ENCODE peak calls at places on chromosomes 13 and 19, in nine cellular contexts. One of them, this sample, is unnamed.
A peak's percentile ranks its signal among the peaks of the same experiment; 100 is the strongest.

GRCh38 chr13:112769615-112770014 is 79.8 kb downstream of the ATP11A start:
- DNase-seq in colonic mucosa: no peak
- DNase-seq in spleen: no peak
- DNase-seq in coronary artery: no peak
- DNase-seq in breast epithelium: no peak
- DNase-seq in thyroid gland: peak; percentile 25
- DNase-seq in heart left ventricle: no peak
- DNase-seq in HepG2: no peak
- DNase-seq in transverse colon: no peak
- DNase-seq in this sample: no peak

GRCh38 chr19:49851456-49852259 is 699 bp downstream of the PTOV1 start:
- DNase-seq in colonic mucosa: peak; percentile 52
- DNase-seq in spleen: peak; percentile 89
- DNase-seq in coronary artery: no peak
- DNase-seq in breast epithelium: no peak
- DNase-seq in thyroid gland: peak; percentile 41
- DNase-seq in heart left ventricle: no peak
- DNase-seq in HepG2: no peak
- DNase-seq in transverse colon: no peak
- DNase-seq in this sample: no peak

GRCh38 chr13:110907951-110908898 is 6.6 kb downstream of the ANKRD10 start:
- DNase-seq in colonic mucosa: peak; percentile 81
- DNase-seq in spleen: no peak
- DNase-seq in coronary artery: no peak
- DNase-seq in breast epithelium: peak; percentile 91
- DNase-seq in thyroid gland: peak; percentile 56
- DNase-seq in heart left ventricle: no peak
- DNase-seq in HepG2: peak; percentile 94
- DNase-seq in transverse colon: peak; percentile 78
- DNase-seq in this sample: no peak

GRCh38 chr13:97285221-97285955 is 63.3 kb downstream of the MBNL2 start:
- DNase-seq in colonic mucosa: no peak
- DNase-seq in spleen: no peak
- DNase-seq in coronary artery: no peak
- DNase-seq in breast epithelium: no peak
- DNase-seq in thyroid gland: no peak
- DNase-seq in heart left ventricle: no peak
- DNase-seq in HepG2: no peak
- DNase-seq in transverse colon: no peak
- DNase-seq in this sample: no peak

GRCh38 chr13:79631260-79631659 is 150.3 kb downstream of the NDFIP2 start:
- DNase-seq in colonic mucosa: no peak
- DNase-seq in spleen: no peak
- DNase-seq in coronary artery: no peak
- DNase-seq in breast epithelium: peak; percentile 65
- DNase-seq in thyroid gland: peak; percentile 8
- DNase-seq in heart left ventricle: no peak
- DNase-seq in HepG2: no peak
- DNase-seq in transverse colon: no peak
- DNase-seq in this sample: no peak

GRCh38 chr13:102260256-102260655 is 141.6 kb downstream of the FGF14 start:
- DNase-seq in colonic mucosa: no peak
- DNase-seq in spleen: no peak
- DNase-seq in coronary artery: no peak
- DNase-seq in breast epithelium: no peak
- DNase-seq in thyroid gland: no peak
- DNase-seq in heart left ventricle: no peak
- DNase-seq in HepG2: no peak
- DNase-seq in transverse colon: no peak
- DNase-seq in this sample: no peak

GRCh38 chr19:55446060-55446459 is 3.0 kb upstream of the SHISA7 start:
- DNase-seq in colonic mucosa: no peak
- DNase-seq in spleen: no peak
- DNase-seq in coronary artery: no peak
- DNase-seq in breast epithelium: no peak
- DNase-seq in thyroid gland: no peak
- DNase-seq in heart left ventricle: no peak
- DNase-seq in HepG2: peak; percentile 49
- DNase-seq in transverse colon: no peak
- DNase-seq in this sample: no peak

GRCh38 chr13:23579072-23579885 is 9.1 kb downstream of the TNFRSF19 start:
- DNase-seq in colonic mucosa: peak; percentile 95
- DNase-seq in spleen: peak; percentile 99
- DNase-seq in coronary artery: peak; percentile 91
- DNase-seq in breast epithelium: peak; percentile 85
- DNase-seq in thyroid gland: peak; percentile 92
- DNase-seq in heart left ventricle: peak; percentile 95
- DNase-seq in HepG2: peak; percentile 79
- DNase-seq in transverse colon: peak; percentile 92
- DNase-seq in this sample: peak; percentile 62

GRCh38 chr19:43763473-43763939 is 8.7 kb upstream of the SMG9 start:
- DNase-seq in colonic mucosa: no peak
- DNase-seq in spleen: no peak
- DNase-seq in coronary artery: no peak
- DNase-seq in breast epithelium: no peak
- DNase-seq in thyroid gland: no peak
- DNase-seq in heart left ventricle: no peak
- DNase-seq in HepG2: no peak
- DNase-seq in transverse colon: no peak
- DNase-seq in this sample: no peak

GRCh38 chr13:49098771-49099512 is 121.2 kb upstream of the MLNR start:
- DNase-seq in colonic mucosa: no peak
- DNase-seq in spleen: no peak
- DNase-seq in coronary artery: no peak
- DNase-seq in breast epithelium: no peak
- DNase-seq in thyroid gland: no peak
- DNase-seq in heart left ventricle: no peak
- DNase-seq in HepG2: no peak
- DNase-seq in transverse colon: no peak
- DNase-seq in this sample: no peak

GRCh38 chr13:102903659-102904407 is 58.0 kb downstream of the ERCC5 start:
- DNase-seq in colonic mucosa: no peak
- DNase-seq in spleen: no peak
- DNase-seq in coronary artery: no peak
- DNase-seq in breast epithelium: no peak
- DNase-seq in thyroid gland: peak; percentile 36
- DNase-seq in heart left ventricle: no peak
- DNase-seq in HepG2: no peak
- DNase-seq in transverse colon: no peak
- DNase-seq in this sample: no peak

GRCh38 chr19:49767380-49767779 is 579 bp downstream of the AP2A1 start:
- DNase-seq in colonic mucosa: no peak
- DNase-seq in spleen: no peak
- DNase-seq in coronary artery: no peak
- DNase-seq in breast epithelium: no peak
- DNase-seq in thyroid gland: no peak
- DNase-seq in heart left ventricle: no peak
- DNase-seq in HepG2: no peak
- DNase-seq in transverse colon: no peak
- DNase-seq in this sample: no peak

GRCh38 chr13:74158028-74158427 is 23.8 kb upstream of the KLF12 start:
- DNase-seq in colonic mucosa: no peak
- DNase-seq in spleen: no peak
- DNase-seq in coronary artery: no peak
- DNase-seq in breast epithelium: no peak
- DNase-seq in thyroid gland: no peak
- DNase-seq in heart left ventricle: no peak
- DNase-seq in HepG2: no peak
- DNase-seq in transverse colon: no peak
- DNase-seq in this sample: no peak

GRCh38 chr13:49400755-49401659 is 42.9 kb downstream of the CAB39L start:
- DNase-seq in colonic mucosa: peak; percentile 44
- DNase-seq in spleen: no peak
- DNase-seq in coronary artery: no peak
- DNase-seq in breast epithelium: peak; percentile 47
- DNase-seq in thyroid gland: peak; percentile 32
- DNase-seq in heart left ventricle: no peak
- DNase-seq in HepG2: no peak
- DNase-seq in transverse colon: peak; percentile 22
- DNase-seq in this sample: no peak

GRCh38 chr19:7505682-7506384 is 10.1 kb upstream of the ZNF358 start:
- DNase-seq in colonic mucosa: no peak
- DNase-seq in spleen: no peak
- DNase-seq in coronary artery: no peak
- DNase-seq in breast epithelium: no peak
- DNase-seq in thyroid gland: no peak
- DNase-seq in heart left ventricle: no peak
- DNase-seq in HepG2: no peak
- DNase-seq in transverse colon: peak; percentile 74
- DNase-seq in this sample: no peak

GRCh38 chr13:33744589-33745369 is 73.2 kb upstream of the RFC3 start:
- DNase-seq in colonic mucosa: no peak
- DNase-seq in spleen: no peak
- DNase-seq in coronary artery: no peak
- DNase-seq in breast epithelium: peak; percentile 39
- DNase-seq in thyroid gland: peak; percentile 43
- DNase-seq in heart left ventricle: no peak
- DNase-seq in HepG2: no peak
- DNase-seq in transverse colon: no peak
- DNase-seq in this sample: no peak

GRCh38 chr13:51223284-51224270 is 1.4 kb downstream of the FAM124A start:
- DNase-seq in colonic mucosa: no peak
- DNase-seq in spleen: no peak
- DNase-seq in coronary artery: no peak
- DNase-seq in breast epithelium: no peak
- DNase-seq in thyroid gland: no peak
- DNase-seq in heart left ventricle: no peak
- DNase-seq in HepG2: no peak
- DNase-seq in transverse colon: no peak
- DNase-seq in this sample: no peak
- H3K4me3 ChIP-seq in colonic mucosa: no peak overlapping the region
- H3K4me3 ChIP-seq in spleen: peak overlapping the region; percentile 68
- H3K4me3 ChIP-seq in coronary artery: peak overlapping the region; percentile 96
- H3K4me3 ChIP-seq in breast epithelium: peak overlapping the region; percentile 74
- H3K4me3 ChIP-seq in thyroid gland: peak overlapping the region; percentile 82
- H3K4me3 ChIP-seq in heart left ventricle: peak overlapping the region; percentile 87
- H3K4me3 ChIP-seq in HepG2: no peak overlapping the region
- H3K4me3 ChIP-seq in transverse colon: no peak overlapping the region
- H3K4me3 ChIP-seq in this sample: no peak overlapping the region

GRCh38 chr19:18940791-18941627 is at the start of gene HOMER3:
- DNase-seq in colonic mucosa: peak; percentile 84
- DNase-seq in spleen: peak; percentile 95
- DNase-seq in coronary artery: peak; percentile 82
- DNase-seq in breast epithelium: peak; percentile 55
- DNase-seq in thyroid gland: peak; percentile 85
- DNase-seq in heart left ventricle: peak; percentile 86
- DNase-seq in HepG2: no peak
- DNase-seq in transverse colon: peak; percentile 85
- DNase-seq in this sample: peak; percentile 20

GRCh38 chr19:18942692-18943091 is 1.7 kb upstream of the HOMER3 start:
- DNase-seq in colonic mucosa: no peak
- DNase-seq in spleen: no peak
- DNase-seq in coronary artery: no peak
- DNase-seq in breast epithelium: no peak
- DNase-seq in thyroid gland: no peak
- DNase-seq in heart left ventricle: no peak
- DNase-seq in HepG2: no peak
- DNase-seq in transverse colon: no peak
- DNase-seq in this sample: no peak

GRCh38 chr19:18941628-18942354 is 774 bp upstream of the HOMER3 start:
- DNase-seq in colonic mucosa: no peak
- DNase-seq in spleen: no peak
- DNase-seq in coronary artery: no peak
- DNase-seq in breast epithelium: no peak
- DNase-seq in thyroid gland: peak; percentile 24
- DNase-seq in heart left ventricle: no peak
- DNase-seq in HepG2: peak; percentile 27
- DNase-seq in transverse colon: no peak
- DNase-seq in this sample: no peak

GRCh38 chr19:18939163-18939562 is 1.9 kb downstream of the HOMER3 start:
- DNase-seq in colonic mucosa: no peak
- DNase-seq in spleen: no peak
- DNase-seq in coronary artery: no peak
- DNase-seq in breast epithelium: no peak
- DNase-seq in thyroid gland: no peak
- DNase-seq in heart left ventricle: no peak
- DNase-seq in HepG2: no peak
- DNase-seq in transverse colon: no peak
- DNase-seq in this sample: no peak

GRCh38 chr19:18939922-18940775 is 868 bp downstream of the HOMER3 start:
- DNase-seq in colonic mucosa: peak; percentile 36
- DNase-seq in spleen: peak; percentile 83
- DNase-seq in coronary artery: no peak
- DNase-seq in breast epithelium: no peak
- DNase-seq in thyroid gland: peak; percentile 77
- DNase-seq in heart left ventricle: peak; percentile 56
- DNase-seq in HepG2: no peak
- DNase-seq in transverse colon: peak; percentile 60
- DNase-seq in this sample: no peak
- H3K4me3 ChIP-seq in colonic mucosa: peak overlapping the region; percentile 44
- H3K4me3 ChIP-seq in spleen: peak overlapping the region; percentile 54
- H3K4me3 ChIP-seq in coronary artery: peak overlapping the region; percentile 80
- H3K4me3 ChIP-seq in breast epithelium: peak overlapping the region; percentile 97
- H3K4me3 ChIP-seq in thyroid gland: peak overlapping the region; percentile 35
- H3K4me3 ChIP-seq in heart left ventricle: peak overlapping the region; percentile 77
- H3K4me3 ChIP-seq in HepG2: peak overlapping the region; percentile 60
- H3K4me3 ChIP-seq in transverse colon: peak overlapping the region; percentile 79
- H3K4me3 ChIP-seq in this sample: peak overlapping the region; percentile 60

DNA sequence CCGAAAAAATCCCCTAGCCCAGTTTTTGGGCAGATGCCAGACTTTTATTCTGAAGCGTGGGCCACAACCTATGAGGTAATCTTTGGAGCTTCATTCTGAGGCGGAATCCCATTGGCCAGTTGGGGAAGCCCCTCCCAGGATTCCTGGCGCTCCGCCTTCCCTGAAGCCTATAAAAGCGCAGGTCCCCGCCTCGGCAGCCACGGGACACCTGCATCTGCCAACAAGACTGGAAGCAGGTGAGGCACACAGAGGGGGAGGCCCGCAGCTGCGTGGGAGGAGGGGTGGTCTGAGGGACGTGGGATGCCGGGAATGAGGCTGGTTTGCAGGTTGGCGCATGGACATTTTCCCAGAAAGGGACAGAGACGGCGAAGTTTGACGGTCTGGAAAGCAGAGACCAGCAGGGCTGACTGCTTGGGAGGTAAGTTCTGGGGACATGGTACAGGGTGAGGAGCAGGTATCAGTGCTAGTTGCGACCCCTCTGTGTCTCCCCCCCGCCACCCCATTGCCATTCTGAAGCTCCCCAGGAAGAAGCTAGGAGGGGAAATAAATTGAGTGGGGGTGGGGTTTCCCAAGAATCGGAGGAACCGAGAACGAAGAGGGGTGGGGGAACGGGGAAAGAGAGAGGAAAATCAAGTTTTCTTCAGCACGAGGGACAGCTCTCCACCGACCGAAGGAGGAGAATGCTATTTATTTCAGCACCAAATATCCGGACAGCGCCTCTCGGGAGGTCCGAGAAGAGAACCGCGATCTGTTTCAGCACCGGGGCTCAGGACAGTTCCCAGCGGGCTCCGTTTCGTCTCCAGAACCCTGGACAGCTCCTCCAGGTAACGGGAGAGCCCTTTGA is 22.4 kb upstream of the FEM1A start:
- DNase-seq in colonic mucosa: peak; percentile 86
- DNase-seq in spleen: peak; percentile 81
- DNase-seq in coronary artery: no peak
- DNase-seq in breast epithelium: peak; percentile 57
- DNase-seq in thyroid gland: peak; percentile 88
- DNase-seq in heart left ventricle: peak; percentile 85
- DNase-seq in HepG2: peak; percentile 85
- DNase-seq in transverse colon: peak; percentile 83
- DNase-seq in this sample: peak; percentile 90
- H3K4me3 ChIP-seq in colonic mucosa: no peak overlapping the region
- H3K4me3 ChIP-seq in spleen: no peak overlapping the region
- H3K4me3 ChIP-seq in coronary artery: no peak overlapping the region
- H3K4me3 ChIP-seq in breast epithelium: no peak overlapping the region
- H3K4me3 ChIP-seq in thyroid gland: no peak overlapping the region
- H3K4me3 ChIP-seq in heart left ventricle: no peak overlapping the region
- H3K4me3 ChIP-seq in HepG2: no peak overlapping the region
- H3K4me3 ChIP-seq in transverse colon: no peak overlapping the region
- H3K4me3 ChIP-seq in this sample: no peak overlapping the region

GRCh38 chr19:40396886-40397567 is 7.0 kb upstream of the HIPK4 start:
- DNase-seq in colonic mucosa: no peak
- DNase-seq in spleen: no peak
- DNase-seq in coronary artery: no peak
- DNase-seq in breast epithelium: no peak
- DNase-seq in thyroid gland: no peak
- DNase-seq in heart left ventricle: no peak
- DNase-seq in HepG2: no peak
- DNase-seq in transverse colon: no peak
- DNase-seq in this sample: no peak
- H3K4me3 ChIP-seq in colonic mucosa: no peak overlapping the region
- H3K4me3 ChIP-seq in spleen: no peak overlapping the region
- H3K4me3 ChIP-seq in coronary artery: no peak overlapping the region
- H3K4me3 ChIP-seq in breast epithelium: no peak overlapping the region
- H3K4me3 ChIP-seq in thyroid gland: no peak overlapping the region
- H3K4me3 ChIP-seq in heart left ventricle: no peak overlapping the region
- H3K4me3 ChIP-seq in HepG2: no peak overlapping the region
- H3K4me3 ChIP-seq in transverse colon: no peak overlapping the region
- H3K4me3 ChIP-seq in this sample: no peak overlapping the region

This sample was measured in Jurkat, Clone E6-1.